ENCODE peak calls at places on chromosomes 16 and 17, in ten cellular contexts. Z is ascending aorta; N is uterus; C is GM06990; F is body of pancreas; V is upper lobe of right lung; H is ovary; O is left ventricle myocardium inferior; B is CD8-positive, alpha-beta T cell; D is brain microvascular endothelial cell. P is an unnamed sample.
A peak's percentile ranks its signal among the peaks of the same experiment; 100 is the strongest.

GRCh38 chr16:11612110-11612981 is 25.6 kb upstream of the LITAF start:
- DNase-seq in C (no peak), N (no peak), O (peak; percentile 35), V (peak; percentile 90), B (no peak), D (no peak), F (peak; percentile 86), H (no peak), Z (no peak), P (peak; percentile 93)

GRCh38 chr16:54821731-54822130 is 108.9 kb upstream of the IRX5 start:
- DNase-seq in D (no peak), B (no peak), N (no peak), H (no peak), V (no peak), Z (no peak), C (no peak), O (no peak), F (no peak), P (no peak)

GRCh38 chr16:85522842-85523601 is 90.1 kb upstream of the GSE1 start:
- DNase-seq in C (no peak), N (peak; percentile 44), O (no peak), B (no peak), H (no peak), V (no peak), Z (peak; percentile 81), F (no peak), D (no peak), P (no peak)

GRCh38 chr17:4057731-4058130 is 85.1 kb downstream of the ZZEF1 start:
- DNase-seq in N (no peak), B (no peak), C (no peak), Z (no peak), O (no peak), F (no peak), D (no peak), H (no peak), V (no peak), P (no peak)

GRCh38 chr17:80146121-80147034 is 550 bp downstream of the EIF4A3 start:
- DNase-seq in H (peak; percentile 72), F (peak; percentile 16), O (no peak), N (no peak), D (no peak), V (no peak), B (peak; percentile 49), C (no peak), Z (peak; percentile 73), P (no peak)

GRCh38 chr16:17396762-17397498 is 73.8 kb downstream of the XYLT1 start:
- DNase-seq in Z (no peak), H (no peak), V (no peak), C (no peak), B (no peak), O (no peak), N (no peak), F (peak; percentile 89), D (peak; percentile 30), P (no peak)

GRCh38 chr16:27779719-27780161 is 229.8 kb downstream of the KATNIP start:
- DNase-seq in O (no peak), Z (no peak), N (peak; percentile 58), H (peak; percentile 58), V (peak; percentile 77), D (peak; percentile 25), F (peak; percentile 16), B (no peak), C (no peak), P (peak; percentile 58)

GRCh38 chr17:36501963-36502362 is 15.5 kb downstream of the ZNHIT3 start:
- DNase-seq in B (peak; percentile 13), D (no peak), O (no peak), F (no peak), N (no peak), V (no peak), H (no peak), C (no peak), Z (no peak), P (no peak)

GRCh38 chr17:27332485-27333409 is 38.8 kb downstream of the WSB1 start:
- DNase-seq in C (peak; percentile 95), D (peak; percentile 96), N (peak; percentile 99), V (peak; percentile 99), O (peak; percentile 98), F (peak; percentile 99), H (peak; percentile 97), Z (peak; percentile 99), B (peak; percentile 91), P (peak; percentile 99)

GRCh38 chr16:76941091-76941490 is 249.9 kb upstream of the MON1B start:
- DNase-seq in C (no peak), D (no peak), F (no peak), B (no peak), H (no peak), Z (no peak), V (no peak), N (no peak), O (no peak), P (no peak)

GRCh38 chr17:9957244-9957643 is 52.2 kb upstream of the RCVRN start:
- DNase-seq in V (peak; percentile 29), H (no peak), D (no peak), Z (no peak), N (no peak), F (no peak), O (no peak), B (no peak), C (no peak), P (no peak)

GRCh38 chr16:82199209-82199608 is 29.2 kb upstream of the MPHOSPH6 start:
- DNase-seq in D (no peak), B (no peak), C (no peak), N (no peak), V (no peak), O (no peak), H (no peak), F (no peak), Z (no peak), P (no peak)

GRCh38 chr16:3564889-3565141 is 12.4 kb downstream of the NLRC3 start:
- DNase-seq in Z (no peak), F (no peak), C (no peak), H (no peak), O (no peak), N (no peak), B (no peak), D (no peak), V (no peak), P (no peak)

GRCh38 chr16:85328665-85329058 is 216.4 kb upstream of the CIBAR2 start:
- DNase-seq in D (no peak), F (no peak), H (peak; percentile 29), B (no peak), Z (no peak), N (no peak), V (no peak), O (no peak), C (no peak), P (no peak)

GRCh38 chr16:715448-716249 is 731 bp downstream of the METRN start:
- DNase-seq in V (peak; percentile 75), D (no peak), Z (no peak), O (no peak), C (no peak), B (no peak), F (no peak), H (no peak), N (no peak), P (no peak)
- TF ChIP-seq CTCF in V (no peak), D (no peak), Z (no peak), O (no peak), C (no peak), B (no peak), F (peak; percentile 8), H (no peak), N (no peak), P (no peak)

DNA sequence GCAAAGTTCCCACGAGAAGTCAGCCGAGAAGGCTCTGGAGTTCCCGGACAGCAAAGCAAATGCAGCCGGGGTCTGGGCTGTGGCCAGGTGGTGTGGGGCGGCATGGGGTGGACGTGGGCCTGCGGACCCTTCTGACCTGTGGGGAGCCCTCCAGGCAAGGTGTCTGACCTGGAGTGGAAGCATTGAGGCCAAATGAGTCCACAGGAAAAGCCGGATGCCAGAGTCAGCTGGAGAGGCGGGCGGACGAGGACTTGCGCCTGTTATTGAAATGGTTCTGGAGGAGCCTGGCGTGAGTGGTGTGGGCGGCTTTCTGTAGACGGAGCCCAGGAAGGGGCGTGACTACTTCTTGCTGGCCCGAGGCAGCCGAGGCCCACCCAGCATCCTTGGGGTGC is 50.5 kb upstream of the ZNF750 start:
- DNase-seq in C (no peak), V (peak; percentile 84), O (no peak), F (no peak), D (no peak), N (no peak), B (no peak), Z (no peak), H (no peak), P (no peak)
- H3K36me3 ChIP-seq in C (peaks cover 1% of the 10 kb centered on the region), V (no peaks in the 10 kb centered on the region), O (no peaks in the 10 kb centered on the region), F (no peaks in the 10 kb centered on the region), D (no peaks in the 10 kb centered on the region), N (no peaks in the 10 kb centered on the region), B (no peaks in the 10 kb centered on the region), Z (no peaks in the 10 kb centered on the region), H (no peaks in the 10 kb centered on the region), P (peaks cover 4% of the 10 kb centered on the region)

DNA sequence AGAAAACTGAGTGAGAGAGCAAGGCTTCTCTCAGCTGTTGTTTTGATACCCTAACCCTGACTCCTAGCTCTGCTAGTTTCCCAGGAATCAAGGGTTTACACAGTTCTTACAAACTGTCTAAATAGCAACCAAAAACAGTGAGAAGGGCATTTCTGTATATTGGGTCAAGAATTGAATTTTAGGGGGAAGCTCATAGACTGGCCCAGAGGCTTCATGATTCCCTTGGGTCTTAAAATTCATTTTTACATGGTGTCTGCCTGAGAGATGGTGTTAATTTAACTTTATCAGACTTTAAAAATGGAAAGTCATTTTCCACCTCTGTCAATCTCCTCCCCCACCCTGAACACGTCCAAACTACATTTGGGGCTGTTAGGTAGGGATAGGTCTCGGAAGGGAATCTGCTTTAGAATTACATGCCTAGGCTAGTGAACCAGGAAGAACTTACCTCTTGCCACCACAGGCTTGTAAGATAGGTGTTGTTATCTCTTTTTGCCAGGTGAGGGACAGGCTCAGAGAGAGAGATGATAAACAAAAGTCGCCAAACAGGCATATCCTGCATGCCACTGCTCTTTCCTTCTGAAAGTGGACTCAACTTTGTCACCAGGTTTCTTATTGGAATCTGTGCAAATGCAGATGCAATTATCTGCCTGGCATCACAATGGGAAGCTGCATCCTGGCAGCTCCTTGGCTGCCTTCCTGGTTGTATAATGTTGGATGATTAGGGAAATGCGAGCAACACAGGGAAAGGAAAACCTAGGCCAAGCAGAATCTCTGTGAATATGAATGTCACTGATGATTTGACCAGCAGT is 3.1 kb downstream of the PHAF1 start:
- DNase-seq in B (no peak), V (no peak), D (no peak), H (no peak), C (no peak), N (no peak), Z (no peak), O (no peak), F (no peak), P (no peak)
- TF ChIP-seq CTCF in B (no peak), V (no peak), D (no peak), H (no peak), C (no peak), N (no peak), Z (no peak), O (no peak), F (no peak), P (no peak)

DNA sequence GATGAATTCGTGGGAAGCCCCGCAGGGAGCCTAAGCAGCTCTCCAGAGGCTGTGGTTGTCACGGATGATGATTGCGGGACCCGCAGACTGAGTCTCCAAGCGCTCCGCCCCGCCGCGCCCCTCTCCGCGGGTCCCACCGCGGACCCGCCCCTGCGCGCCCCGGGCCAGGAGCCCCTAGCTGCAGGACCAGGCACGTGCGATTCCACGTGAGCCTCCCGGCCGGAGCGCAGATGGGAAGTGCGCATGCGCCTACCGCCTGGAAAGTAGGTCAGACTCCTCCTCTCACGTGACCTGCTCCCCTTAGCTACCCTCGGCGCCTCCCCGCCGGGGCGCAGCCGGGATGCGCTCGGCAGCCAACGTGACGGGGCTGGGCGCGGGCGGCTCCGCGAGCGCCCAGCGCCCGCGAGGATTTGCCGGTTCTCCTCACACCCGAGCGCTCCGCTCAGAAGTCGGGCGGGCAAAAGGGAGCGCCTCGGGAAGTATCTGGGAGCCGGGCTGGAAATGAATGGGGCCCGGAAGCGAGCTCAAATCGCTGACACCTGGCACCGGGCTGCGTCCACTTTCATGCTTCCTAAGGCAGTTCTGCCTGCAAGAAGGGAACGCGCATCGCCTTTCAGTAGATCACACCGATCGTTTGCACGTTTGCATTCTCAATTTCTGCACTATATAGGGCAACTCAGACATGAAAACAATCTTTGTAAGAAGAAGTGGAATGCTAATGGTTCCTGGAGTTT is 26.4 kb upstream of the HLF start:
- DNase-seq in O (peak; percentile 93), C (peak; percentile 88), B (peak; percentile 90), N (peak; percentile 97), Z (peak; percentile 95), V (peak; percentile 94), H (peak; percentile 99), F (peak; percentile 94), D (peak; percentile 78), P (peak; percentile 93)
- H3K36me3 ChIP-seq in O (no peaks in the 10 kb centered on the region), C (no peaks in the 10 kb centered on the region), B (no peaks in the 10 kb centered on the region), N (no peaks in the 10 kb centered on the region), Z (no peaks in the 10 kb centered on the region), V (no peaks in the 10 kb centered on the region), H (no peaks in the 10 kb centered on the region), F (no peaks in the 10 kb centered on the region), D (no peaks in the 10 kb centered on the region), P (no peaks in the 10 kb centered on the region)

P was measured in spleen.